ENCODE peak calls at places on chromosomes 6 and 20, in six cellular contexts. Q is PC-9, I is GM23338, V is PC-3, G is SK-N-SH, L is MM.1S. O is an unnamed sample. For H3K9me2 and H3F3A, the result is how much of the 10 kb centered on the place peaks cover.

GRCh38 chr6:148295261-148295887 is 47.3 kb upstream of the SASH1 start:
- DNase-seq in Q (no peak), I (no peak), V (no peak), G (no peak), L (no peak), O (no peak)

GRCh38 chr6:166772518-166772917 is 145.5 kb upstream of the RPS6KA2 start:
- DNase-seq in Q (no peak), I (peak), V (peak), G (no peak), L (no peak), O (no peak)

GRCh38 chr6:82205793-82206425 is 41.6 kb downstream of the IBTK start:
- DNase-seq in Q (no peak), I (no peak), V (no peak), G (peak), L (no peak), O (no peak)

GRCh38 chr20:37081717-37082289 is 14.0 kb downstream of the RBL1 start:
- DNase-seq in Q (no peak), I (peak), V (no peak), G (peak), L (no peak), O (no peak)

GRCh38 chr20:50588034-50588736 is 78.0 kb downstream of the PTPN1 start:
- DNase-seq in Q (peak), I (peak), V (peak), G (peak), L (peak), O (peak)

GRCh38 chr6:112044856-112045255 is 9.0 kb upstream of the CCN6 start:
- DNase-seq in Q (no peak), I (no peak), V (no peak), G (no peak), L (no peak), O (peak)

GRCh38 chr6:106063448-106063850 is 22.7 kb upstream of the PRDM1 start:
- DNase-seq in Q (no peak), I (no peak), V (peak), G (no peak), L (no peak), O (peak)

GRCh38 chr6:36373368-36374009 is 14.0 kb downstream of the ETV7 start:
- DNase-seq in Q (peak), I (no peak), V (no peak), G (peak), L (no peak), O (peak)

GRCh38 chr6:20403766-20404640 is 2.3 kb downstream of the E2F3 start:
- DNase-seq in Q (no peak), I (peak), V (peak), G (peak), L (no peak), O (peak)

GRCh38 chr6:2744206-2744771 is 6.4 kb downstream of the MYLK4 start:
- DNase-seq in Q (no peak), I (no peak), V (peak), G (peak), L (no peak), O (peak)

GRCh38 chr20:31569163-31570020 is 35.7 kb upstream of the ID1 start:
- DNase-seq in Q (peak), I (peak), V (peak), G (peak), L (peak), O (peak)

GRCh38 chr6:96466149-96466863 is 55.3 kb upstream of the UFL1 start:
- DNase-seq in Q (no peak), I (no peak), V (peak), G (no peak), L (no peak), O (no peak)

GRCh38 chr6:2158596-2159271 is 86.7 kb downstream of the GMDS start:
- DNase-seq in Q (no peak), I (peak), V (peak), G (no peak), L (no peak), O (peak)

GRCh38 chr6:33700391-33701050 is 11.0 kb downstream of the UQCC2 start:
- DNase-seq in Q (peak), I (peak), V (peak), G (peak), L (peak), O (peak)

GRCh38 chr6:69973138-69973537 is 106.8 kb downstream of the COL19A1 start:
- DNase-seq in Q (no peak), I (peak), V (no peak), G (no peak), L (no peak), O (no peak)

GRCh38 chr20:63505281-63505680 is 6.4 kb upstream of the EEF1A2 start:
- DNase-seq in Q (no peak), I (no peak), V (no peak), G (no peak), L (no peak), O (no peak)

DNA sequence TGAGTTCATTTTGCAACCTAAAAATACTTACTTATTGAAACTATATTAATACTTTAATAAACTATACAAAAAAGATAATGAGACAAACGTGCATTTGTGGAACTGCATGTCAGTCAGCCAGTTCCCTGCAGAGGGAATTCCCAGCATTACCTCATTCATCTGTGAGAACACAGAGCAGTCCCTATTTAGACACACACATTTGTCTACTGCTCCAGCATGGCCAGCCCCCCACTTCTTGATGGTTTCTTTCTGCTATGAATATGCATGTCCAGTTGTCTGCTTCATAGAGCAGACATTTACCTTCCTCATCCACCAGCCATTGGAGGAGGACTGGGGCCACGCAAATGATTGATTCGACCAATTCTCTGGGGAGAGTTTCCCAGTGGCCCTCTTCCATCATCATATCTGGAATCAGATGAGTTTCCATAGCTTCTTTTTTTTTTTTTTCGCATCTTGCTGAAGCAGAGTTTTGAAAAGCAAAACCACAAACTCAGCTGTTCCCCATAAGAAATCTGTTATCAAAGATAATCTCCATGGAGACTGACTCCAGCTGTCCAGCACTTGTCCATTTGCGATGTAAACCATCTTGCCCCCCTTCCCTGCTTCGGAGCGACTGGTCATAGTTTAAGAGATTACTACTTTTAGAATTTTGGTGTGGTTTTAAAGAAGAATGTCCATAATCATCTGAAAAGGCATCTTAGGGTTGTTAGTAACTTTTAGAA is 11.8 kb downstream of the ENPP1 start:
- DNase-seq in Q (no peak), I (no peak), V (no peak), G (no peak), L (no peak), O (peak)
- H3K9me2 ChIP-seq in Q (under half), I (under half), V (under half), G (under half), L (under half), O (under half)

DNA sequence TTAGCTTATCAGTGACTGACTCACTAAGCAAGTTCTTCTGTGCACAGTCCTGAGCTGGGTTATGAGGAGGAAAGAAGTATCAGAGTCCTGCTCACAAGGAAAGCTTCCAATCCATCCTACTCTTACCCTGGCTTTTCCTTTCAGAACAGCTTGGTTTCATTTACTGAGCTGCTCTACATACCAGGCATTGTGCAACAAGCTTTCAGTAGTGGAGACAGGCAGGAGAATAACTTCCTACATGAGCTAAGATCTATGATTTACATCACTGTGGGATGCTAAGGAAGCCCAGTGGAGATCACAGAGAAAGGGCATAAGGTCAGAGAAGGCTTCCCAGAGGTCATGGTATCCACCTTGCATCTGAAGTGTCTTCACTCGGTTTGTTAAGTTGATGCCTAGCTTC is 144.5 kb downstream of the MAP3K7 start:
- DNase-seq in Q (no peak), I (no peak), V (no peak), G (no peak), L (no peak), O (peak)
- H3F3A ChIP-seq in Q (under half), I (under half), V (under half), G (under half), L (under half), O (under half)

GRCh38 chr6:109769213-109769612 is 78.1 kb downstream of the FIG4 start:
- DNase-seq in Q (no peak), I (no peak), V (no peak), G (no peak), L (no peak), O (no peak)

GRCh38 chr6:109770047-109770446 is 79.0 kb downstream of the FIG4 start:
- DNase-seq in Q (no peak), I (no peak), V (no peak), G (no peak), L (no peak), O (no peak)

GRCh38 chr6:109768485-109768884 is 77.4 kb downstream of the FIG4 start:
- DNase-seq in Q (no peak), I (no peak), V (peak), G (no peak), L (no peak), O (peak)

GRCh38 chr6:109772961-109773431 is 81.9 kb downstream of the FIG4 start:
- DNase-seq in Q (no peak), I (no peak), V (peak), G (no peak), L (no peak), O (peak)

DNA sequence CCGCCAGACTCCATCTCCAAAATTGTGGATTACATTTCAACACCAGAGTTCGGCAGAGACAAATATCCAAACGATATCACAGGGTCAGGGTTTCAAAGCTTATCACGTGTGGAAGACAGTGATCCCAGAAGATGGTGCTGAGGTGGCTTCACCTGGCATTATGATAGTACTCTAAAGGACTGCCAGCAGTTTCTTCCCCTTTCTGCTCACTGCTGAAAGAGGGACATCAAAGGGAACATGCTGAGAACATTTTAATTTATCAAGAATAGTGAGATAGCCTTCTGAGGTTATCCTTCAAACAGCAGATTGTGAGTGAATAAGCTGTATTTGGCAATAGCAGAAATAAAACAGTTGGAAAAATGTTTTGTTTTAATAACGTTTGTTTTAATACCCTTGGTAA is 79.7 kb downstream of the FIG4 start:
- DNase-seq in Q (no peak), I (no peak), V (no peak), G (no peak), L (no peak), O (no peak)
- H3K9me2 ChIP-seq in Q (under half), I (under half), V (under half), G (under half), L (under half), O (under half)

GRCh38 chr20:53582574-53583351 is 10.9 kb downstream of the ZNF217 start:
- DNase-seq in Q (peak), I (no peak), V (peak), G (peak), L (no peak), O (peak)

GRCh38 chr20:53581444-53582311 is 12.0 kb downstream of the ZNF217 start:
- DNase-seq in Q (no peak), I (no peak), V (peak), G (no peak), L (peak), O (no peak)

DNA sequence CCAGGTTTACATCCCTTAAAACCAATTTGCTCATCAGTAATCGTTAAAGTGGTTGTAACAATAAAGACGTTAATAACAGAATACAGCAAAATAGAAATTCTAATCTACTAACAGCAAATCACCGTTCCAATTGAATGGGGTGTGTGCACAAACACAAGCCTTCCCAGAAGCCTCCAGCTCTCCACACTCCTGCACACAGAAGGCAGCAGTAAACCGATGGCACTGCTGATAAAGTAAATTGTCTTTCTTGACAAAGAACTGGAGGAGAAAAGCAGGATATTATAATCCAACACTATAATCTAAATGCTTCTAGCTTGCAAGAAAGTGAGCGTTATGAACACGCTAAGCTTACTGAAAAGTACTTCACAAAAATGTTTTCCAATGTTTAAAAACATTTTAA is 7.0 kb downstream of the ZNF217 start:
- DNase-seq in Q (no peak), I (no peak), V (no peak), G (no peak), L (no peak), O (no peak)
- H3F3A ChIP-seq in Q (under half), I (under half), V (under half), G (under half), L (under half), O (half or more)

GRCh38 chr6:29081312-29081711 is 5.8 kb downstream of the OR2B3 start:
- DNase-seq in Q (no peak), I (no peak), V (no peak), G (no peak), L (no peak), O (no peak)
- H3K9me2 ChIP-seq in Q (under half), I (under half), V (under half), G (under half), L (under half), O (under half)

GRCh38 chr6:56849876-56850275 is 105.0 kb upstream of the BEND6 start:
- DNase-seq in Q (no peak), I (peak), V (no peak), G (no peak), L (no peak), O (peak)

GRCh38 chr6:56851104-56851503 is 103.8 kb upstream of the BEND6 start:
- DNase-seq in Q (no peak), I (peak), V (no peak), G (peak), L (no peak), O (peak)

GRCh38 chr6:56850618-56851017 is 104.3 kb upstream of the BEND6 start:
- DNase-seq in Q (no peak), I (no peak), V (no peak), G (no peak), L (no peak), O (peak)

GRCh38 chr6:56845027-56845426 is 109.9 kb upstream of the BEND6 start:
- DNase-seq in Q (no peak), I (no peak), V (no peak), G (no peak), L (no peak), O (no peak)

DNA sequence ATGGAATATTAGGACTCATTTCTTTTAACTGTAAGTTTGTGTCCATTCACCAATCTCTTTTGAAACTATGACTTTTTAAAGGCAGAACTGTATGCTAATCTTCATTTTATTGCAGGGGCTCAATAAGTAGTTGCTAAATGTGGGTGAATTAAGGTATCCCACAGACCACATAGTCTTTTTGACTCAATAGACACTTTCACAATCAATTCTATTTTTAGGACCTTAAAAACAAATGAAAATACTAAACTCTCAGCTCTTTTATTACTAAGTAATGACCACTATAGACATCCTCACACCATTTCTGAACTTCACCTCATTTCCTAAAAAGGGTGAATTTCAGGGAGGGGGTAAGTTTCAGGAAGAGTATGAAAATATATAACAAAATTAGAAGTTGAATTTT is 106.8 kb upstream of the BEND6 start:
- DNase-seq in Q (no peak), I (no peak), V (no peak), G (no peak), L (no peak), O (no peak)
- H3F3A ChIP-seq in Q (under half), I (under half), V (under half), G (under half), L (under half), O (half or more)

DNA sequence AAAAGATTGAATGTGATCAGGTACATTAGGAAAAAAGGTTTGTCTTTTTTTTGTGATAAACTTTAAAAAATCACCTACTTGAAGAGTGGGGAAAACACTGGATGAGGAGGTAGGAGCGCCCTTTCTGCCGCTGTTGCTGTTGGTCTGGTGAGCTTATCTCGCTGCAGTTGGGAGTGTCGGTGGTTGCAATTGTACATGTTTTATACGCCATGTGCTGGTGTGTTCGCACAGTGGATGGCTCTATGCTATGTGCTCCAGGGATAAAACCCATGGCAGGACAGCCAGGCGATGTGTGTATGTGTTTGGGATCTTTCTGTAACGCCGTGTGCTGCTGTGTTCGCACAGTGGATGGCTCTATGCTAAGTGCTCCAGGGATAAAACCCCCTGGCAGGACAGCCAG is 1.7 kb downstream of the SLC22A3 start:
- DNase-seq in Q (no peak), I (no peak), V (no peak), G (no peak), L (no peak), O (no peak)
- H3K9me2 ChIP-seq in Q (under half), I (under half), V (under half), G (under half), L (under half), O (under half)

GRCh38 chr6:27139753-27140522 is 107.6 kb upstream of the PRSS16 start:
- DNase-seq in Q (no peak), I (peak), V (no peak), G (no peak), L (peak), O (no peak)
- H3F3A ChIP-seq in Q (under half), I (under half), V (under half), G (under half), L (under half), O (under half)

GRCh38 chr20:46937140-46937523 is 42.5 kb downstream of the EYA2 start:
- DNase-seq in Q (no peak), I (no peak), V (no peak), G (no peak), L (no peak), O (no peak)

GRCh38 chr20:46936415-46937139 is 41.9 kb downstream of the EYA2 start:
- DNase-seq in Q (no peak), I (no peak), V (no peak), G (no peak), L (no peak), O (no peak)

GRCh38 chr20:46934746-46935283 is 40.2 kb downstream of the EYA2 start:
- DNase-seq in Q (no peak), I (no peak), V (no peak), G (no peak), L (no peak), O (no peak)

GRCh38 chr20:46937827-46938226 is 43.2 kb downstream of the EYA2 start:
- DNase-seq in Q (no peak), I (no peak), V (no peak), G (no peak), L (no peak), O (no peak)

DNA sequence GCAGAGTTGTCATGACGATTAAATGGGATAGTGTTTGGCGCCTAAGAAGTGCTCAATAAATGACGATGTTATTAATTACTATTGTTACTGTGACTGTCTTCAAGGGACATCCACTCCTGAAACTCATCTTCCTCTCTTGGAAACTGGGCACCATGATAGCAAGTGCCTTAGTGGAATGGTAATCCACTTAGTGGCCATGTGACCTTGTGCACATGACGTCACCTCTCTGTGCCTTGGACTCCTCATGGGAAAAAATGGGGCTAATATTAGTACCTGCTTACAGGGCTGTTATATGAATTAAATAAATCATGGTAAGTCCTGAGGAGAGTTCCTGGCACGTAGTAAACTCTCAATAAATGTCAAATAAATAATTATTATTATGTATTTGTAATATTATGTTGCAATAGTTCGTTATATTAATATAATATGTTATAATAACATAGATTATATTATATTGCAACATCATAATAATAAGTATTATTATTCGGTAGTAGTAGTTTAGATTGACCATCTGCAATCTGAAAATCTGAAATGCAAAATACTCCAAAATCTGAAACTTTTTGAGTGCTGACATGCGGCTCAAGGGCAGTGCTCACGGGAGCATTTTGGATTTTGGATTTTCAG is 40.9 kb downstream of the EYA2 start:
- DNase-seq in Q (no peak), I (no peak), V (no peak), G (no peak), L (no peak), O (no peak)
- H3K9me2 ChIP-seq in Q (under half), I (under half), V (under half), G (under half), L (under half), O (under half)